ENCODE peak calls at places on chromosomes 2 and 18, in ten cellular contexts. N is KBM-7; W is stimulated activated CD8-positive, alpha-beta memory T cell treated with anti-CD3 and anti-CD28 coated beads, Interleukin-7, amount 100 ng/mL, for 24 hours; Z is mesenteric fat pad; O is iris pigment epithelial cell; B is activated T-cell treated with anti-CD3 and anti-CD28 coated beads for 1 hour; R is endothelial cell; C is T follicular helper cell; M is NCI-H2081; D is adrenal gland. Q is an unnamed sample.

GRCh38 chr18:3526421-3527354 is 76.7 kb downstream of the TGIF1 start:
- DNase-seq in N (peak; percentile 24), W (no peak), Z (no peak), O (peak; percentile 77), B (no peak), R (no peak), C (no peak), M (peak; percentile 25), D (no peak), Q (no peak)

GRCh38 chr2:128736689-128737545 is 418.2 kb upstream of the HS6ST1 start:
- DNase-seq in N (peak; percentile 78), W (peak; percentile 17), Z (peak; percentile 94), O (peak; percentile 82), B (peak; percentile 30), R (peak; percentile 92), C (peak; percentile 24), M (peak; percentile 72), D (peak; percentile 90), Q (peak; percentile 27)

GRCh38 chr18:2402084-2402483 is 169.2 kb downstream of the METTL4 start:
- DNase-seq in N (peak; percentile 1), W (no peak), Z (no peak), O (peak; percentile 89), B (no peak), R (no peak), C (no peak), M (no peak), D (no peak), Q (no peak)

GRCh38 chr2:65320042-65320711 is 92.5 kb downstream of the ACTR2 start:
- DNase-seq in N (no peak), W (no peak), Z (no peak), O (peak; percentile 97), B (no peak), R (no peak), C (no peak), M (no peak), D (peak; percentile 65), Q (no peak)

GRCh38 chr2:196195758-196196157 is 24.4 kb upstream of the STK17B start:
- DNase-seq in N (no peak), W (no peak), Z (no peak), O (no peak), B (no peak), R (no peak), C (no peak), M (no peak), D (no peak), Q (no peak)

GRCh38 chr2:127415593-127416485 is 2.4 kb upstream of the PROC start:
- DNase-seq in N (peak; percentile 88), W (peak; percentile 51), Z (no peak), O (peak; percentile 30), B (peak; percentile 65), R (peak; percentile 77), C (peak; percentile 79), M (no peak), D (peak; percentile 78), Q (peak; percentile 57)

GRCh38 chr2:85269959-85270358 is 57.8 kb downstream of the TGOLN2 start:
- DNase-seq in N (no peak), W (no peak), Z (no peak), O (no peak), B (no peak), R (peak; percentile 31), C (no peak), M (no peak), D (no peak), Q (no peak)

GRCh38 chr2:19021721-19022120 is 336.7 kb downstream of the OSR1 start:
- DNase-seq in N (no peak), W (no peak), Z (no peak), O (peak; percentile 56), B (no peak), R (no peak), C (no peak), M (no peak), D (no peak), Q (no peak)

GRCh38 chr2:9228088-9228751 is 21.6 kb downstream of the ASAP2 start:
- DNase-seq in N (no peak), W (no peak), Z (no peak), O (peak; percentile 82), B (no peak), R (no peak), C (no peak), M (no peak), D (no peak), Q (no peak)

GRCh38 chr2:239456940-239457339 is 56.1 kb upstream of the HDAC4 start:
- DNase-seq in N (no peak), W (no peak), Z (no peak), O (no peak), B (no peak), R (no peak), C (no peak), M (no peak), D (peak; percentile 7), Q (no peak)

GRCh38 chr18:46199515-46200147 is 95.4 kb downstream of the HAUS1 start:
- DNase-seq in N (no peak), W (no peak), Z (no peak), O (peak; percentile 81), B (no peak), R (no peak), C (no peak), M (no peak), D (no peak), Q (no peak)

GRCh38 chr18:30280861-30281470 is 761.6 kb downstream of the DSC3 start:
- DNase-seq in N (peak; percentile 60), W (no peak), Z (no peak), O (peak; percentile 51), B (no peak), R (peak; percentile 61), C (no peak), M (peak; percentile 59), D (no peak), Q (no peak)

GRCh38 chr18:26940744-26941398 is 75.4 kb upstream of the AQP4 start:
- DNase-seq in N (no peak), W (no peak), Z (no peak), O (no peak), B (no peak), R (no peak), C (no peak), M (no peak), D (no peak), Q (no peak)